ENCODE peak calls at places on chromosomes 3 and 15, in eight cellular contexts. T, X, G, C, B, Y, K and Q are unnamed samples.

GRCh38 chr15:38647683-38648082 is 83.1 kb upstream of the RASGRP1 start:
- DNase-seq in B (no peak), C (no peak), K (peak), T (no peak), Y (no peak), X (no peak), G (peak), Q (peak)

GRCh38 chr3:127420825-127421224 is 133.0 kb upstream of the PRR20G start:
- DNase-seq in B (peak), C (no peak), K (no peak), T (no peak), Y (no peak), X (no peak), G (no peak), Q (no peak)

GRCh38 chr3:149657796-149658443 is at the start of gene WWTR1:
- DNase-seq in B (peak), G (peak), C (peak), T (peak), K (peak), X (peak), Y (peak), Q (peak)

GRCh38 chr15:77784361-77785292 is 151.9 kb upstream of the LINGO1 start:
- DNase-seq in T (no peak), Y (peak), X (no peak), K (peak), G (no peak), C (peak), B (peak), Q (peak)

GRCh38 chr3:160796813-160797164 is 40.8 kb downstream of the PPM1L start:
- DNase-seq in B (no peak), K (no peak), G (no peak), X (peak), T (no peak), Y (no peak), C (no peak), Q (peak)

GRCh38 chr3:175818811-175819464 is 959.8 kb downstream of the NAALADL2 start:
- DNase-seq in C (no peak), T (no peak), Y (no peak), X (no peak), G (no peak), K (no peak), B (no peak), Q (peak)

GRCh38 chr3:63042866-63043265 is 167.7 kb upstream of the CADPS start:
- DNase-seq in Y (no peak), C (no peak), K (no peak), B (no peak), X (no peak), G (no peak), T (no peak), Q (no peak)

GRCh38 chr15:96209285-96209735 is 121.2 kb upstream of the NR2F2 start:
- DNase-seq in K (no peak), T (no peak), C (no peak), G (no peak), B (no peak), Y (no peak), X (peak), Q (no peak)

GRCh38 chr3:113631143-113631542 is 65.3 kb downstream of the USF3 start:
- DNase-seq in T (no peak), G (no peak), C (no peak), X (no peak), Y (no peak), K (no peak), B (no peak), Q (no peak)

GRCh38 chr3:126646662-126647061 is 8.3 kb downstream of the TXNRD3 start:
- DNase-seq in T (no peak), C (no peak), B (no peak), X (no peak), K (no peak), Y (no peak), G (peak), Q (peak)

GRCh38 chr3:56222866-56223265 is 245.4 kb downstream of the ERC2 start:
- DNase-seq in G (no peak), B (no peak), K (no peak), Y (no peak), C (peak), T (no peak), X (no peak), Q (no peak)

GRCh38 chr15:100869151-100869999 is 10.3 kb upstream of the ALDH1A3 start:
- DNase-seq in B (peak), K (no peak), X (no peak), C (no peak), T (no peak), Y (no peak), G (no peak), Q (peak)

GRCh38 chr15:34759347-34759746 is 4.5 kb upstream of the GJD2 start:
- DNase-seq in K (no peak), G (no peak), B (no peak), Y (no peak), C (no peak), T (no peak), X (no peak), Q (no peak)

GRCh38 chr15:91652610-91653207 is 200.8 kb upstream of the SLCO3A1 start:
- DNase-seq in T (no peak), K (no peak), X (no peak), G (no peak), B (no peak), C (no peak), Y (no peak), Q (no peak)

GRCh38 chr3:48372377-48372770 is 355 bp downstream of the FBXW12 start:
- DNase-seq in B (no peak), Y (no peak), K (no peak), C (no peak), X (peak), T (no peak), G (no peak), Q (no peak)

GRCh38 chr15:92601940-92602593 is 53.5 kb downstream of the FAM174B start:
- DNase-seq in T (no peak), Y (no peak), K (no peak), G (no peak), X (peak), C (no peak), B (no peak), Q (no peak)

GRCh38 chr15:91113036-91113435 is 13.0 kb downstream of the SV2B start:
- DNase-seq in K (no peak), T (no peak), Y (no peak), C (no peak), X (no peak), G (no peak), B (no peak), Q (no peak)

GRCh38 chr3:120353463-120353862 is 4.3 kb upstream of the LRRC58 start:
- DNase-seq in T (no peak), Y (no peak), C (no peak), B (no peak), X (no peak), K (no peak), G (no peak), Q (no peak)

GRCh38 chr3:105137911-105138310 is 228.8 kb upstream of the ALCAM start:
- DNase-seq in C (peak), B (no peak), K (no peak), T (no peak), X (no peak), G (no peak), Y (no peak), Q (no peak)

GRCh38 chr15:93164409-93164808 is 75.4 kb upstream of the RGMA start:
- DNase-seq in G (no peak), Y (no peak), B (no peak), K (no peak), X (no peak), C (no peak), T (no peak), Q (no peak)

GRCh38 chr3:136070334-136070733 is 104.8 kb downstream of the PPP2R3A start:
- DNase-seq in X (no peak), T (no peak), C (no peak), Y (peak), K (no peak), B (no peak), G (peak), Q (peak)

GRCh38 chr3:36763850-36764703 is at the start of gene DCLK3:
- DNase-seq in K (no peak), T (no peak), B (peak), C (no peak), X (no peak), G (no peak), Y (no peak), Q (peak)
- H3K4me3 ChIP-seq in K (peak), T (peak), B (peak), C (peak), X (no peak), G (no peak), Y (no peak), Q (no peak)

GRCh38 chr15:25501828-25502446 is 63.1 kb upstream of the UBE3A start:
- DNase-seq in X (peak), C (peak), T (no peak), Y (peak), B (no peak), K (no peak), G (peak), Q (peak)
- TF ChIP-seq CTCF in X (peak), C (no peak), T (peak), Y (peak), B (peak), K (peak), G (peak), Q (peak)

DNA sequence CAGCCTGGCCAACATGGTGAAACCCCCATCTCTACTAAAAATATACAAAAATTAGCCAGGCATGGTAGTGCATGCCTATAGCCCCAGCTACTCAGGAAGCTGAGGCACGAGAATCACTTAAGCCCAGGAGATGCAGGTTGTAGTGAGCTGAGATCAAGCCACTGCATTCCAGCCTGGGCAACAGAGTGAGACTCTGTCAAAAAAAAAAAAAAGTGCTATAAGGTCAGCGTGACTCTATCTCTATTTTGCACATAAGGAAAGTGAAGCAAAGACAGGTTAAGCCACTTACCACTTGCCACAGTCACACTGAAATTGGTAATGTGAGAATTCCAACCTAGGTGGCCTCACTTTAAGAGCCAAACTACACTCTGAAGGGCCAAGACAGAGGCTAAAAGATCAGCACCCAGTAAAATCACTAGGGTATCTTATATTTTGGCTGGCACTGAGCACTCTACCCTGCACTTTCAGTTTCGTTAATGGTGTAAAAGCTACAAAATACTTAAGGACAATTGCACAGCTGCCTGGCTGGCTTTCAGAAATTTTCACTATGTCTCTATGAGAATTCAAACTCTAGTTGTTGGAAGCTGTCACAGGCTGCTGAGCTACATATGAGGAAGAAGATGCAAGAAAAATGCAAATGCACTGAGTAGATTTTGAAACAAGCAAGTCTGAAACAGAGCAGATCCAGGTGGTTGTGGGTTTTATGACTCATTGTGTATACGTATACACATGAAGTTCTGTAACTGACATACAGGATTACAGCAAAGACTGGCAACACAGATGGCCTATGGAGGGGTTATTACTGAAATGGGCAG is 32.7 kb downstream of the TRANK1 start:
- DNase-seq in Y (peak), K (peak), C (no peak), G (peak), B (no peak), T (no peak), X (no peak), Q (peak)
- H3K4me3 ChIP-seq in Y (peak), K (no peak), C (no peak), G (no peak), B (no peak), T (peak), X (no peak), Q (peak)

DNA sequence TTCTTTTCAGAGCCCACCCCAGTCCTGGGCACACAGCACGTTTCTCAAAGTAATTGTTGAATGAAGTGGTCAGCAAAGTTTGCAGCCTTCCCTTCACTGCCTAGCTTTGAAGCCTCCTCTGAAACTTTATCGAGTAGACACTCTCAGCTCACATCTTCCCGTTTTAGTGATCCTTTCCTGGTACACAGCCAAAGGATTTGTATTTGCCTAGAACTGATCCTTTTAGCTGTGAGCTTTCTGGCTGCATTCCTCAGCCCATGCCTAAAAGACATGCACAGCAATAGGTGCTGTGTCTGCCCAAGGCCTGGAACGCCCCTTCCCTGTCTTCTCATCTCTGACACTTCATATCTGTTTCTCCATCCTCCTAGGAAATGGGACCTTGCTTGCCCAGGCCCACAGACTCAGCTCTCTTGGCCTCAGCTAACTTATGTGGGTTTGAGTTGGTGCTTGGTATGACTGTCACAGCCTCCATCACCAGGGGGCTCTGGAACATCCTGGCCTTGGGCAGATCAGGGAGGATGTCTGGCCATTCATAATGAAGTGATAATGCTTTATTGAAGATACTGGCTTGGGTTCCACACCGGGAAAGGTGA is 156.8 kb upstream of the SMAD3 start:
- DNase-seq in G (no peak), T (no peak), X (no peak), B (no peak), C (no peak), Y (no peak), K (no peak), Q (no peak)
- TF ChIP-seq CTCF in G (no peak), T (no peak), X (no peak), B (no peak), C (no peak), Y (no peak), K (no peak), Q (no peak)

GRCh38 chr15:58432421-58432820 is 630 bp downstream of the LIPC start:
- DNase-seq in K (no peak), X (no peak), Y (no peak), B (no peak), C (no peak), T (no peak), G (no peak), Q (no peak)

GRCh38 chr15:58431221-58432149 is at the start of gene LIPC:
- DNase-seq in C (no peak), T (no peak), B (no peak), X (no peak), Y (no peak), G (no peak), K (no peak), Q (no peak)

GRCh38 chr15:58427987-58428386 is 3.8 kb upstream of the LIPC start:
- DNase-seq in T (no peak), X (no peak), Y (no peak), C (no peak), B (no peak), K (no peak), G (no peak), Q (no peak)

GRCh38 chr15:58433597-58434333 is 2.0 kb downstream of the LIPC start:
- DNase-seq in G (peak), K (no peak), Y (no peak), B (no peak), T (no peak), X (no peak), C (no peak), Q (no peak)

GRCh38 chr15:58430224-58430787 is 1.5 kb upstream of the LIPC start:
- DNase-seq in B (no peak), G (no peak), Y (no peak), T (no peak), C (no peak), X (no peak), K (no peak), Q (no peak)
- H3K4me3 ChIP-seq in B (no peak), G (no peak), Y (no peak), T (no peak), C (no peak), X (no peak), K (no peak), Q (no peak)

DNA sequence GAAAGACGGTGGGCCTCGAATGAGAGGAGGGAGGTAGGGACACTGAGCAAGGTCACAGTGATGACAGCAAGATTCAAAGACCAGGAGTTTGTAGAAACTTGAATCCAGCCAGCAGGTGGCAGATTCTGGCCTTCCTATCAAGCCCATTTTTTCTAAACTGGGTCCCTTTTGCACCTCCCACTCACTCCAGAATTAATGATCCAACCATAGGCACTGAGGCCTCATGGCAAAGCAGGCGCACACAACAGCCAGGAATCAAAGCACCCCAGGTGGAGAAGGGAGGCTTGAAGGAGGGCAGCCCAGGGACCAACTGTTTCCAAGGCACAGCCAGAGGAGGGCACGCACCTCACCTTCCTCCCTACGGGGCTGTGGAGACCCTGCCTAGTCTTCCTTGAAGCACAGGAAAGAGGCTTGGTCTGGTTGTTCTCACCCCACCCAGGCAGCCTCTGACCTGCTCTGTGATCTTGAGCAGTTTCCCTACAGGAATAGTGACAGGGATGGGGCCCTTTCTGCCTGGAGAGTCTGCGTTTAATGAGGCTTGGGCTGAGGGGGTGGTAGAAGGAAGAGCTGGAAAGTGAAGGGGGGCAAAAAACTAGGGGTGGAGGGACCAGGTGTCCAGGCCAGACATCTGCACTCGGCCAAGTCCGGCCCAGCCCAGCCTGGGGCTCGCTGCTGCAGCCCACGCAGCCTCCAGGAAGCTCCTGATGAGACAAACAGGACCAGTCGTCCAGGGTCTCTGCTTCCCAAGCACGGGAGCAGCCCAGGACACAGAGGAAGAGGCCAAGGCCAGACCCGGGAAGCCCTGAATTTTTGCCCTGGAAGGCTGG is 90.0 kb downstream of the ANP32A start:
- DNase-seq in K (peak), B (peak), G (peak), C (peak), X (peak), Y (peak), T (no peak), Q (peak)
- TF ChIP-seq CTCF in K (peak), B (peak), G (peak), C (peak), X (peak), Y (peak), T (peak), Q (peak)

GRCh38 chr15:65361708-65362459 is 15.9 kb downstream of the IGDCC3 start:
- DNase-seq in Y (no peak), K (no peak), B (peak), T (no peak), X (no peak), G (no peak), C (no peak), Q (no peak)
- H3K4me3 ChIP-seq in Y (no peak), K (no peak), B (no peak), T (no peak), X (no peak), G (no peak), C (no peak), Q (no peak)

DNA sequence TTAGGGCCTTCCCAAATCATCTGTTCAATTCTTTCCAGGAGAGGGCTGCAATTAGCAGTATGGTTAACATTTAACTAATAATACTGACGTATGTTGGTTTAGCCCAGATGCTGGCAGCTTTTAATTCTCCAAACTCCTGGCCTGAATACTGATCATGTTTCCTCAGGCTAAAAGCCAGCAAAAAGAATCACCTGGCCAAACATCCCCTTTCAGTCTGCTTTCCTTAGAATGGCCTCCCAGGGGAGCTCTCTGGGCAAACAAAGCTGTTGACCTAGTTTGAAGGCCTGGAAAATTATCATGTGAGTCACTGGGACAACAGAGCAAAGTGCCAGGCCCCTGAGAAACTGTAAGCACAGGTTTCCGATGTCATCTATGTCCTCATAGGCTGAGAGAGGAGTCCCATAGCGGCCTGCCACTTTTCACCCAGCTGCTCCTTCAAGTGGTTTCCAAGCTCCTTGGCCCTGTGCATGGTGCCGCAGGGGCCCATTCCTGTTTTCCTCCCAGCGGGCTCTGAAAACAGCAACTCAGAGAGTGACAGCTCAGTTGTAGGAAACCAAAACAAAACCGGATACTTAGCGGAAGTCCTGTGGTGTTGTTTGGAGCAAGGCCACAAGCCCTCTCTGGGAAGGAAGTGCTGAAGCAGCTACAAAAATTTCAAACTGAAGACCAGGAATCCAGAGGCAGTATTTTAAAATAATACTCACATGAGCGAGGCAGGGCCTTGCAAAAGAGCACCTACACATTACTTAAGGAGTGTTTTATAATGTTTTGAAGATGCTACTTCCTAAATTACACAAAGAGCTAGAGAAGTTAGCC is 36.5 kb upstream of the RAB11A start:
- DNase-seq in T (peak), C (peak), K (peak), Y (peak), G (peak), X (peak), B (peak), Q (peak)
- TF ChIP-seq CTCF in T (peak), C (no peak), K (peak), Y (peak), G (peak), X (peak), B (peak), Q (peak)